ENCODE peak calls at places on chromosomes 11 and 22, in ten cellular contexts. One of them, this sample, is unnamed.
A peak's percentile ranks its signal among the peaks of the same experiment; 100 is the strongest.

GRCh38 chr11:73314121-73314948 is 6.3 kb downstream of the ARHGEF17 start:
- DNase-seq in AG08395: peak; percentile 43
- DNase-seq in MV-4-11: no peak
- DNase-seq in EL: peak; percentile 92
- DNase-seq in ACHN: peak; percentile 65
- DNase-seq in Right ventricle myocardium superior: peak; percentile 62
- DNase-seq in NCI-H1092 treated with DMSO at 0.1 percent for 48 hours: peak; percentile 11
- DNase-seq in stimulated activated CD8-positive, alpha-beta memory T cell treated with anti-CD3 and anti-CD28 coated beads, Interleukin-7, amount 100 ng/mL, for 24 hours: no peak
- DNase-seq in fibroblast of pulmonary artery: peak; percentile 73
- DNase-seq in naive thymus-derived CD4-positive, alpha-beta T cell: no peak
- DNase-seq in this sample: peak; percentile 72

GRCh38 chr11:3158131-3158591 is 6.9 kb downstream of the OSBPL5 start:
- DNase-seq in AG08395: no peak
- DNase-seq in MV-4-11: no peak
- DNase-seq in EL: no peak
- DNase-seq in ACHN: no peak
- DNase-seq in Right ventricle myocardium superior: peak; percentile 26
- DNase-seq in NCI-H1092 treated with DMSO at 0.1 percent for 48 hours: no peak
- DNase-seq in stimulated activated CD8-positive, alpha-beta memory T cell treated with anti-CD3 and anti-CD28 coated beads, Interleukin-7, amount 100 ng/mL, for 24 hours: no peak
- DNase-seq in fibroblast of pulmonary artery: no peak
- DNase-seq in naive thymus-derived CD4-positive, alpha-beta T cell: no peak
- DNase-seq in this sample: no peak

GRCh38 chr11:123251656-123252344 is 56.8 kb upstream of the CLMP start:
- DNase-seq in AG08395: peak; percentile 52
- DNase-seq in MV-4-11: no peak
- DNase-seq in EL: no peak
- DNase-seq in ACHN: no peak
- DNase-seq in Right ventricle myocardium superior: peak; percentile 84
- DNase-seq in NCI-H1092 treated with DMSO at 0.1 percent for 48 hours: no peak
- DNase-seq in stimulated activated CD8-positive, alpha-beta memory T cell treated with anti-CD3 and anti-CD28 coated beads, Interleukin-7, amount 100 ng/mL, for 24 hours: no peak
- DNase-seq in fibroblast of pulmonary artery: peak; percentile 84
- DNase-seq in naive thymus-derived CD4-positive, alpha-beta T cell: no peak
- DNase-seq in this sample: no peak

GRCh38 chr11:13861411-13861810 is 101.1 kb upstream of the SPON1 start:
- DNase-seq in AG08395: no peak
- DNase-seq in MV-4-11: no peak
- DNase-seq in EL: no peak
- DNase-seq in ACHN: no peak
- DNase-seq in Right ventricle myocardium superior: no peak
- DNase-seq in NCI-H1092 treated with DMSO at 0.1 percent for 48 hours: no peak
- DNase-seq in stimulated activated CD8-positive, alpha-beta memory T cell treated with anti-CD3 and anti-CD28 coated beads, Interleukin-7, amount 100 ng/mL, for 24 hours: no peak
- DNase-seq in fibroblast of pulmonary artery: no peak
- DNase-seq in naive thymus-derived CD4-positive, alpha-beta T cell: no peak
- DNase-seq in this sample: no peak

GRCh38 chr11:103731681-103732080 is 304.8 kb upstream of the DDI1 start:
- DNase-seq in AG08395: no peak
- DNase-seq in MV-4-11: no peak
- DNase-seq in EL: no peak
- DNase-seq in ACHN: no peak
- DNase-seq in Right ventricle myocardium superior: no peak
- DNase-seq in NCI-H1092 treated with DMSO at 0.1 percent for 48 hours: no peak
- DNase-seq in stimulated activated CD8-positive, alpha-beta memory T cell treated with anti-CD3 and anti-CD28 coated beads, Interleukin-7, amount 100 ng/mL, for 24 hours: no peak
- DNase-seq in fibroblast of pulmonary artery: no peak
- DNase-seq in naive thymus-derived CD4-positive, alpha-beta T cell: no peak
- DNase-seq in this sample: no peak

GRCh38 chr11:72918825-72919224 is 104.6 kb downstream of the ATG16L2 start:
- DNase-seq in AG08395: no peak
- DNase-seq in MV-4-11: no peak
- DNase-seq in EL: no peak
- DNase-seq in ACHN: no peak
- DNase-seq in Right ventricle myocardium superior: no peak
- DNase-seq in NCI-H1092 treated with DMSO at 0.1 percent for 48 hours: no peak
- DNase-seq in stimulated activated CD8-positive, alpha-beta memory T cell treated with anti-CD3 and anti-CD28 coated beads, Interleukin-7, amount 100 ng/mL, for 24 hours: no peak
- DNase-seq in fibroblast of pulmonary artery: no peak
- DNase-seq in naive thymus-derived CD4-positive, alpha-beta T cell: no peak
- DNase-seq in this sample: no peak

GRCh38 chr11:15696069-15696468 is 581.3 kb downstream of the INSC start:
- DNase-seq in AG08395: no peak
- DNase-seq in MV-4-11: no peak
- DNase-seq in EL: no peak
- DNase-seq in ACHN: no peak
- DNase-seq in Right ventricle myocardium superior: no peak
- DNase-seq in NCI-H1092 treated with DMSO at 0.1 percent for 48 hours: no peak
- DNase-seq in stimulated activated CD8-positive, alpha-beta memory T cell treated with anti-CD3 and anti-CD28 coated beads, Interleukin-7, amount 100 ng/mL, for 24 hours: no peak
- DNase-seq in fibroblast of pulmonary artery: no peak
- DNase-seq in naive thymus-derived CD4-positive, alpha-beta T cell: no peak
- DNase-seq in this sample: no peak

GRCh38 chr11:116515666-116516184 is 257.1 kb downstream of the BUD13 start:
- DNase-seq in AG08395: no peak
- DNase-seq in MV-4-11: no peak
- DNase-seq in EL: no peak
- DNase-seq in ACHN: no peak
- DNase-seq in Right ventricle myocardium superior: no peak
- DNase-seq in NCI-H1092 treated with DMSO at 0.1 percent for 48 hours: peak; percentile 95
- DNase-seq in stimulated activated CD8-positive, alpha-beta memory T cell treated with anti-CD3 and anti-CD28 coated beads, Interleukin-7, amount 100 ng/mL, for 24 hours: no peak
- DNase-seq in fibroblast of pulmonary artery: no peak
- DNase-seq in naive thymus-derived CD4-positive, alpha-beta T cell: no peak
- DNase-seq in this sample: no peak

GRCh38 chr22:32660292-32660691 is 141.2 kb upstream of the TIMP3 start:
- DNase-seq in AG08395: peak; percentile 74
- DNase-seq in MV-4-11: peak; percentile 77
- DNase-seq in EL: peak; percentile 76
- DNase-seq in ACHN: peak; percentile 45
- DNase-seq in Right ventricle myocardium superior: peak; percentile 82
- DNase-seq in NCI-H1092 treated with DMSO at 0.1 percent for 48 hours: peak; percentile 50
- DNase-seq in stimulated activated CD8-positive, alpha-beta memory T cell treated with anti-CD3 and anti-CD28 coated beads, Interleukin-7, amount 100 ng/mL, for 24 hours: no peak
- DNase-seq in fibroblast of pulmonary artery: peak; percentile 78
- DNase-seq in naive thymus-derived CD4-positive, alpha-beta T cell: peak; percentile 51
- DNase-seq in this sample: peak; percentile 74

GRCh38 chr11:96155627-96156378 is 187.2 kb downstream of the MAML2 start:
- DNase-seq in AG08395: peak; percentile 83
- DNase-seq in MV-4-11: peak; percentile 72
- DNase-seq in EL: peak; percentile 99
- DNase-seq in ACHN: peak; percentile 90
- DNase-seq in Right ventricle myocardium superior: peak; percentile 80
- DNase-seq in NCI-H1092 treated with DMSO at 0.1 percent for 48 hours: no peak
- DNase-seq in stimulated activated CD8-positive, alpha-beta memory T cell treated with anti-CD3 and anti-CD28 coated beads, Interleukin-7, amount 100 ng/mL, for 24 hours: peak; percentile 14
- DNase-seq in fibroblast of pulmonary artery: peak; percentile 98
- DNase-seq in naive thymus-derived CD4-positive, alpha-beta T cell: no peak
- DNase-seq in this sample: peak; percentile 94

GRCh38 chr11:64234840-64235379 is 526 bp downstream of the VEGFB start:
- DNase-seq in AG08395: no peak
- DNase-seq in MV-4-11: no peak
- DNase-seq in EL: peak; percentile 37
- DNase-seq in ACHN: peak; percentile 41
- DNase-seq in Right ventricle myocardium superior: peak; percentile 73
- DNase-seq in NCI-H1092 treated with DMSO at 0.1 percent for 48 hours: peak; percentile 57
- DNase-seq in stimulated activated CD8-positive, alpha-beta memory T cell treated with anti-CD3 and anti-CD28 coated beads, Interleukin-7, amount 100 ng/mL, for 24 hours: no peak
- DNase-seq in fibroblast of pulmonary artery: no peak
- DNase-seq in naive thymus-derived CD4-positive, alpha-beta T cell: peak; percentile 59
- DNase-seq in this sample: peak; percentile 63

GRCh38 chr11:89521294-89521693 is 30.1 kb upstream of the NOX4 start:
- DNase-seq in AG08395: no peak
- DNase-seq in MV-4-11: no peak
- DNase-seq in EL: peak; percentile 3
- DNase-seq in ACHN: no peak
- DNase-seq in Right ventricle myocardium superior: no peak
- DNase-seq in NCI-H1092 treated with DMSO at 0.1 percent for 48 hours: no peak
- DNase-seq in stimulated activated CD8-positive, alpha-beta memory T cell treated with anti-CD3 and anti-CD28 coated beads, Interleukin-7, amount 100 ng/mL, for 24 hours: no peak
- DNase-seq in fibroblast of pulmonary artery: no peak
- DNase-seq in naive thymus-derived CD4-positive, alpha-beta T cell: no peak
- DNase-seq in this sample: peak; percentile 26

GRCh38 chr22:25447689-25448434 is 116.6 kb upstream of the GRK3 start:
- DNase-seq in AG08395: peak; percentile 99
- DNase-seq in MV-4-11: peak; percentile 81
- DNase-seq in EL: peak; percentile 85
- DNase-seq in ACHN: peak; percentile 71
- DNase-seq in Right ventricle myocardium superior: peak; percentile 94
- DNase-seq in NCI-H1092 treated with DMSO at 0.1 percent for 48 hours: peak; percentile 88
- DNase-seq in stimulated activated CD8-positive, alpha-beta memory T cell treated with anti-CD3 and anti-CD28 coated beads, Interleukin-7, amount 100 ng/mL, for 24 hours: peak; percentile 85
- DNase-seq in fibroblast of pulmonary artery: peak; percentile 83
- DNase-seq in naive thymus-derived CD4-positive, alpha-beta T cell: peak; percentile 93
- DNase-seq in this sample: peak; percentile 89

GRCh38 chr22:43789452-43789851 is 22.7 kb downstream of the EFCAB6 start:
- DNase-seq in AG08395: peak; percentile 96
- DNase-seq in MV-4-11: no peak
- DNase-seq in EL: peak; percentile 89
- DNase-seq in ACHN: peak; percentile 44
- DNase-seq in Right ventricle myocardium superior: peak; percentile 56
- DNase-seq in NCI-H1092 treated with DMSO at 0.1 percent for 48 hours: no peak
- DNase-seq in stimulated activated CD8-positive, alpha-beta memory T cell treated with anti-CD3 and anti-CD28 coated beads, Interleukin-7, amount 100 ng/mL, for 24 hours: no peak
- DNase-seq in fibroblast of pulmonary artery: peak; percentile 96
- DNase-seq in naive thymus-derived CD4-positive, alpha-beta T cell: no peak
- DNase-seq in this sample: peak; percentile 93

GRCh38 chr11:66327171-66328035 is 8.8 kb downstream of the RIN1 start:
- DNase-seq in AG08395: peak; percentile 57
- DNase-seq in MV-4-11: no peak
- DNase-seq in EL: peak; percentile 86
- DNase-seq in ACHN: peak; percentile 46
- DNase-seq in Right ventricle myocardium superior: peak; percentile 58
- DNase-seq in NCI-H1092 treated with DMSO at 0.1 percent for 48 hours: no peak
- DNase-seq in stimulated activated CD8-positive, alpha-beta memory T cell treated with anti-CD3 and anti-CD28 coated beads, Interleukin-7, amount 100 ng/mL, for 24 hours: no peak
- DNase-seq in fibroblast of pulmonary artery: peak; percentile 45
- DNase-seq in naive thymus-derived CD4-positive, alpha-beta T cell: no peak
- DNase-seq in this sample: peak; percentile 59

GRCh38 chr11:69308936-69309799 is 15.2 kb downstream of the MYEOV start:
- DNase-seq in AG08395: no peak
- DNase-seq in MV-4-11: no peak
- DNase-seq in EL: no peak
- DNase-seq in ACHN: no peak
- DNase-seq in Right ventricle myocardium superior: no peak
- DNase-seq in NCI-H1092 treated with DMSO at 0.1 percent for 48 hours: no peak
- DNase-seq in stimulated activated CD8-positive, alpha-beta memory T cell treated with anti-CD3 and anti-CD28 coated beads, Interleukin-7, amount 100 ng/mL, for 24 hours: no peak
- DNase-seq in fibroblast of pulmonary artery: no peak
- DNase-seq in naive thymus-derived CD4-positive, alpha-beta T cell: no peak
- DNase-seq in this sample: no peak

GRCh38 chr22:19394274-19395050 is 37.1 kb downstream of the HIRA start:
- DNase-seq in AG08395: no peak
- DNase-seq in MV-4-11: no peak
- DNase-seq in EL: no peak
- DNase-seq in ACHN: no peak
- DNase-seq in Right ventricle myocardium superior: no peak
- DNase-seq in NCI-H1092 treated with DMSO at 0.1 percent for 48 hours: no peak
- DNase-seq in stimulated activated CD8-positive, alpha-beta memory T cell treated with anti-CD3 and anti-CD28 coated beads, Interleukin-7, amount 100 ng/mL, for 24 hours: no peak
- DNase-seq in fibroblast of pulmonary artery: no peak
- DNase-seq in naive thymus-derived CD4-positive, alpha-beta T cell: no peak
- DNase-seq in this sample: no peak

GRCh38 chr22:31122532-31123291 is at the start of gene INPP5J:
- DNase-seq in AG08395: peak; percentile 77
- DNase-seq in MV-4-11: no peak
- DNase-seq in EL: peak; percentile 76
- DNase-seq in ACHN: peak; percentile 55
- DNase-seq in Right ventricle myocardium superior: peak; percentile 72
- DNase-seq in NCI-H1092 treated with DMSO at 0.1 percent for 48 hours: peak; percentile 61
- DNase-seq in stimulated activated CD8-positive, alpha-beta memory T cell treated with anti-CD3 and anti-CD28 coated beads, Interleukin-7, amount 100 ng/mL, for 24 hours: no peak
- DNase-seq in fibroblast of pulmonary artery: peak; percentile 49
- DNase-seq in naive thymus-derived CD4-positive, alpha-beta T cell: no peak
- DNase-seq in this sample: peak; percentile 81

GRCh38 chr11:66857234-66857926 is 516 bp downstream of the LRFN4 start:
- DNase-seq in AG08395: peak; percentile 17
- DNase-seq in MV-4-11: no peak
- DNase-seq in EL: no peak
- DNase-seq in ACHN: no peak
- DNase-seq in Right ventricle myocardium superior: no peak
- DNase-seq in NCI-H1092 treated with DMSO at 0.1 percent for 48 hours: no peak
- DNase-seq in stimulated activated CD8-positive, alpha-beta memory T cell treated with anti-CD3 and anti-CD28 coated beads, Interleukin-7, amount 100 ng/mL, for 24 hours: no peak
- DNase-seq in fibroblast of pulmonary artery: no peak
- DNase-seq in naive thymus-derived CD4-positive, alpha-beta T cell: no peak
- DNase-seq in this sample: peak; percentile 37

GRCh38 chr11:17519031-17519430 is 25.2 kb downstream of the USH1C start:
- DNase-seq in AG08395: no peak
- DNase-seq in MV-4-11: no peak
- DNase-seq in EL: no peak
- DNase-seq in ACHN: no peak
- DNase-seq in Right ventricle myocardium superior: peak; percentile 5
- DNase-seq in NCI-H1092 treated with DMSO at 0.1 percent for 48 hours: peak; percentile 97
- DNase-seq in stimulated activated CD8-positive, alpha-beta memory T cell treated with anti-CD3 and anti-CD28 coated beads, Interleukin-7, amount 100 ng/mL, for 24 hours: no peak
- DNase-seq in fibroblast of pulmonary artery: no peak
- DNase-seq in naive thymus-derived CD4-positive, alpha-beta T cell: no peak
- DNase-seq in this sample: no peak

GRCh38 chr22:29480512-29481264 is 670 bp downstream of the NEFH start:
- DNase-seq in AG08395: no peak
- DNase-seq in MV-4-11: peak; percentile 83
- DNase-seq in EL: no peak
- DNase-seq in ACHN: no peak
- DNase-seq in Right ventricle myocardium superior: peak; percentile 55
- DNase-seq in NCI-H1092 treated with DMSO at 0.1 percent for 48 hours: no peak
- DNase-seq in stimulated activated CD8-positive, alpha-beta memory T cell treated with anti-CD3 and anti-CD28 coated beads, Interleukin-7, amount 100 ng/mL, for 24 hours: no peak
- DNase-seq in fibroblast of pulmonary artery: peak; percentile 72
- DNase-seq in naive thymus-derived CD4-positive, alpha-beta T cell: no peak
- DNase-seq in this sample: peak; percentile 75

GRCh38 chr11:70788247-70789022 is 390.1 kb downstream of the CTTN start:
- DNase-seq in AG08395: peak; percentile 97
- DNase-seq in MV-4-11: peak; percentile 81
- DNase-seq in EL: peak; percentile 84
- DNase-seq in ACHN: peak; percentile 80
- DNase-seq in Right ventricle myocardium superior: no peak
- DNase-seq in NCI-H1092 treated with DMSO at 0.1 percent for 48 hours: no peak
- DNase-seq in stimulated activated CD8-positive, alpha-beta memory T cell treated with anti-CD3 and anti-CD28 coated beads, Interleukin-7, amount 100 ng/mL, for 24 hours: no peak
- DNase-seq in fibroblast of pulmonary artery: peak; percentile 75
- DNase-seq in naive thymus-derived CD4-positive, alpha-beta T cell: no peak
- DNase-seq in this sample: peak; percentile 85

GRCh38 chr11:19060629-19061028 is at the start of gene MRGPRX2:
- DNase-seq in AG08395: no peak
- DNase-seq in MV-4-11: no peak
- DNase-seq in EL: no peak
- DNase-seq in ACHN: no peak
- DNase-seq in Right ventricle myocardium superior: no peak
- DNase-seq in NCI-H1092 treated with DMSO at 0.1 percent for 48 hours: no peak
- DNase-seq in stimulated activated CD8-positive, alpha-beta memory T cell treated with anti-CD3 and anti-CD28 coated beads, Interleukin-7, amount 100 ng/mL, for 24 hours: no peak
- DNase-seq in fibroblast of pulmonary artery: peak; percentile 7
- DNase-seq in naive thymus-derived CD4-positive, alpha-beta T cell: no peak
- DNase-seq in this sample: no peak

GRCh38 chr11:10322830-10323792 is 18.2 kb downstream of the ADM start:
- DNase-seq in AG08395: peak; percentile 75
- DNase-seq in MV-4-11: peak; percentile 61
- DNase-seq in EL: peak; percentile 91
- DNase-seq in ACHN: peak; percentile 80
- DNase-seq in Right ventricle myocardium superior: peak; percentile 43
- DNase-seq in NCI-H1092 treated with DMSO at 0.1 percent for 48 hours: peak; percentile 61
- DNase-seq in stimulated activated CD8-positive, alpha-beta memory T cell treated with anti-CD3 and anti-CD28 coated beads, Interleukin-7, amount 100 ng/mL, for 24 hours: no peak
- DNase-seq in fibroblast of pulmonary artery: peak; percentile 91
- DNase-seq in naive thymus-derived CD4-positive, alpha-beta T cell: peak; percentile 32
- DNase-seq in this sample: peak; percentile 85

GRCh38 chr22:20983081-20983745 is 1.1 kb downstream of the LZTR1 start:
- DNase-seq in AG08395: no peak
- DNase-seq in MV-4-11: no peak
- DNase-seq in EL: no peak
- DNase-seq in ACHN: no peak
- DNase-seq in Right ventricle myocardium superior: no peak
- DNase-seq in NCI-H1092 treated with DMSO at 0.1 percent for 48 hours: no peak
- DNase-seq in stimulated activated CD8-positive, alpha-beta memory T cell treated with anti-CD3 and anti-CD28 coated beads, Interleukin-7, amount 100 ng/mL, for 24 hours: no peak
- DNase-seq in fibroblast of pulmonary artery: no peak
- DNase-seq in naive thymus-derived CD4-positive, alpha-beta T cell: no peak
- DNase-seq in this sample: no peak

GRCh38 chr11:27200779-27201453 is 160.3 kb downstream of the BBOX1 start:
- DNase-seq in AG08395: no peak
- DNase-seq in MV-4-11: no peak
- DNase-seq in EL: no peak
- DNase-seq in ACHN: no peak
- DNase-seq in Right ventricle myocardium superior: no peak
- DNase-seq in NCI-H1092 treated with DMSO at 0.1 percent for 48 hours: no peak
- DNase-seq in stimulated activated CD8-positive, alpha-beta memory T cell treated with anti-CD3 and anti-CD28 coated beads, Interleukin-7, amount 100 ng/mL, for 24 hours: no peak
- DNase-seq in fibroblast of pulmonary artery: no peak
- DNase-seq in naive thymus-derived CD4-positive, alpha-beta T cell: no peak
- DNase-seq in this sample: no peak

GRCh38 chr22:49094151-49094550 is 733.5 kb downstream of the BRD1 start:
- DNase-seq in AG08395: no peak
- DNase-seq in MV-4-11: no peak
- DNase-seq in EL: no peak
- DNase-seq in ACHN: no peak
- DNase-seq in Right ventricle myocardium superior: no peak
- DNase-seq in NCI-H1092 treated with DMSO at 0.1 percent for 48 hours: no peak
- DNase-seq in stimulated activated CD8-positive, alpha-beta memory T cell treated with anti-CD3 and anti-CD28 coated beads, Interleukin-7, amount 100 ng/mL, for 24 hours: no peak
- DNase-seq in fibroblast of pulmonary artery: no peak
- DNase-seq in naive thymus-derived CD4-positive, alpha-beta T cell: no peak
- DNase-seq in this sample: no peak

This sample was measured in astrocyte of the hippocampus.